ENCODE peak calls at places on chromosomes 6 and 20, in ten cellular contexts. J, F, W, Q, O, U, S, C, G and B are unnamed samples.

GRCh38 chr6:53731906-53732636 is 62.7 kb upstream of the LRRC1 start:
- DNase-seq in W (no peak), S (no peak), J (no peak), G (no peak), F (no peak), C (no peak), O (peak; percentile 26), U (no peak), Q (no peak), B (no peak)

GRCh38 chr20:17768267-17768666 is 68.5 kb downstream of the BANF2 start:
- DNase-seq in S (no peak), J (no peak), G (no peak), C (no peak), Q (no peak), F (no peak), W (no peak), U (no peak), O (no peak), B (no peak)

GRCh38 chr6:163745566-163746400 is 331.3 kb downstream of the QKI start:
- DNase-seq in G (no peak), J (no peak), C (no peak), S (peak; percentile 52), W (peak; percentile 39), F (peak; percentile 43), O (no peak), U (peak; percentile 76), Q (peak; percentile 54), B (no peak)

GRCh38 chr6:155142902-155143609 is 120.8 kb upstream of the CLDN20 start:
- DNase-seq in F (no peak), S (no peak), G (no peak), C (no peak), U (no peak), J (no peak), O (peak; percentile 16), Q (no peak), W (no peak), B (no peak)

GRCh38 chr20:45407067-45407745 is 883 bp upstream of the DBNDD2 start:
- DNase-seq in G (no peak), F (no peak), Q (peak; percentile 63), O (no peak), U (peak; percentile 65), C (no peak), S (no peak), J (peak; percentile 71), W (no peak), B (no peak)

GRCh38 chr6:125717120-125717731 is 32.2 kb upstream of the HEY2 start:
- DNase-seq in U (no peak), G (no peak), J (no peak), F (no peak), O (no peak), C (no peak), S (no peak), Q (no peak), W (no peak), B (no peak)

GRCh38 chr6:151436814-151437213 is 15.1 kb downstream of the RMND1 start:
- DNase-seq in F (no peak), C (no peak), J (no peak), U (no peak), S (peak; percentile 61), W (no peak), O (no peak), Q (no peak), G (no peak), B (no peak)

GRCh38 chr6:157513004-157513603 is 132.1 kb downstream of the ZDHHC14 start:
- DNase-seq in O (no peak), G (no peak), U (no peak), Q (no peak), S (no peak), C (no peak), J (no peak), F (no peak), W (no peak), B (no peak)

GRCh38 chr6:71376830-71377229 is 88.2 kb downstream of the OGFRL1 start:
- DNase-seq in S (no peak), F (no peak), J (no peak), U (no peak), G (no peak), Q (no peak), O (no peak), W (no peak), C (no peak), B (no peak)

GRCh38 chr6:21199246-21199645 is 394.3 kb upstream of the SOX4 start:
- DNase-seq in F (no peak), G (no peak), C (no peak), J (no peak), S (no peak), Q (no peak), O (no peak), U (no peak), W (no peak), B (no peak)
- TF ChIP-seq CTCF in F (no peak), G (no peak), C (no peak), J (no peak), S (no peak), Q (no peak), O (no peak), U (no peak), W (no peak), B (no peak)

GRCh38 chr6:110179406-110180227 is at the start of gene WASF1:
- DNase-seq in F (peak; percentile 95), S (peak; percentile 97), Q (peak; percentile 91), W (peak; percentile 96), G (peak; percentile 80), O (peak; percentile 95), J (peak; percentile 93), C (peak; percentile 81), U (peak; percentile 92), B (peak; percentile 89)
- TF ChIP-seq CTCF in F (no peak), S (no peak), Q (peak; percentile 16), W (no peak), G (no peak), O (no peak), J (no peak), C (no peak), U (no peak), B (no peak)

GRCh38 chr20:16400249-16400648 is 173.0 kb downstream of the KIF16B start:
- DNase-seq in Q (no peak), S (no peak), W (no peak), U (no peak), G (no peak), O (no peak), J (no peak), C (no peak), F (no peak), B (no peak)

GRCh38 chr20:16405254-16405653 is 168.0 kb downstream of the KIF16B start:
- DNase-seq in O (no peak), U (no peak), Q (no peak), C (no peak), F (no peak), G (no peak), J (no peak), W (no peak), S (no peak), B (no peak)

GRCh38 chr20:16407251-16408067 is 165.8 kb downstream of the KIF16B start:
- DNase-seq in Q (no peak), G (no peak), S (no peak), F (no peak), O (no peak), W (peak; percentile 70), C (no peak), U (no peak), J (no peak), B (no peak)

GRCh38 chr20:16404171-16404570 is 169.1 kb downstream of the KIF16B start:
- DNase-seq in F (no peak), S (no peak), O (no peak), C (no peak), W (no peak), Q (no peak), G (no peak), J (no peak), U (no peak), B (no peak)

DNA sequence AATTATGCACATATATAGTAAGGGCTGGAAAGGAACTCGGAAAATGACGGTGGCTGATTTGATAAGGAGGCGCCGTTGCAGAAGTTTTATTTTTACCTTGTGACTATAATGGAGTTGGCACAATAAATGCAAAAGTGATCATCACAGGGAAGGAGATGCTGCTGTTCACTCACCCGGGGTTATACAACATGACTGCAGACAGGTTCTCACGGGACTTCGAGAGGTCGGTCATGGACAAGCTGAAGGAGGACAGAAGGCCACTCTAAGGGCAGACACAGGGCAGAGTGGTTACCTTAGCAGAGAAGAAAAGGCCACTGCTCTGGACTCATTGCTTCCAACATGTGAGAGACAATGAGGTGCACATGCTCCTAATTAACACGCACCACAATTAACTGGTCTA is 168.6 kb downstream of the KIF16B start:
- DNase-seq in U (no peak), S (no peak), Q (no peak), G (no peak), F (no peak), J (no peak), O (no peak), W (no peak), C (no peak), B (no peak)
- TF ChIP-seq CTCF in U (no peak), S (no peak), Q (no peak), G (no peak), F (no peak), J (no peak), O (no peak), W (no peak), C (no peak), B (no peak)

DNA sequence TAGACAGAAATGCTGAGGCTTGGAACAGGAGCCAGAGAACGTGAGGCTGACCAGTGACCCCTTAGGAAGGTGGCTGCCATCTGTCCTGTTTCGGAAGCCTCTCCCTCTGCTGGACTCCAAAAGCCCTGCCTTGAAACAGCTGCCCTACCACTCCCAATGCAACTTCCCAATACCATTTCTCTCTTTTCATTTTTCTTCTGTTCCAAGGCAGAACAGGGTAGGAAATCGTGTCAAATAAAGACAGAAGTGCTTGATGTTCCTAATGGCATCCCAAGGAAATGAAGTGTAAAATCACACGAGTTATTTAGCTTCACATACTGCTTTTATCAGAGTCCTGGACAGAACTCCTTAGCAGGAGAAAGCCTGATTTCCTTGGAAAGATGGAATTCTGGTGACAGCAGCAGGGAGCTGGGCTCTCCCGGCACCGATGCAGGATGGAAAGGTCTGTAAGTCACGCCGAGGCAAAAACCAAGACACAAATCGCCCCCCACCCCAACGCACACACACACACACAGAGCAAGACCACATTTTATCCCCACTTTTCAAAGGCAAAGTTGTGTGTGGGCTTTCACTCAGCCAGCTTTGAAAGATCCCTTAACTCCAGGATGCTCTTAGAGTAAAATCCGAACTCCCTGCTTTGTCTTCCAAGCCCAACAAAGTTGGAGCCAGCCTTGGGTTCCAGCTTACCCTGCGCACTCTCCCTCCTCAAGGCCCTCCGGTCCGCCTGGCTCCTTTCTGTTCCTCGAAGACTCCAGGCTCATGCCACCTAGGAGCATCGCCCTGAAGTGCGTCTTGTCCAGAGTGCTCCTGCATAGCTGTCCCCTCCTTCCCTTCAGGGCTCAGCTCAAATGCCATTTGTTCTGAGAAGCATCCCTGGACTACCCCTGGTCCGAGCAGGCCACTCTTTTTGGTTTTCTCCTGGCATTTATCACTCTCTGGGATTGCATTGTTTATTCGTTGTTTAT is 11.6 kb upstream of the STX16 start:
- DNase-seq in U (no peak), Q (no peak), C (no peak), W (no peak), J (no peak), G (no peak), S (no peak), O (no peak), F (no peak), B (no peak)
- TF ChIP-seq CTCF in U (no peak), Q (no peak), C (no peak), W (no peak), J (no peak), G (no peak), S (peak; percentile 29), O (no peak), F (no peak), B (no peak)